ENCODE peak calls at places on chromosome 18, in four cellular contexts. Q is H9, J is IMR-90, O is neuronal stem cell. V is an unnamed sample.
A peak's percentile ranks its signal among the peaks of the same experiment; 100 is the strongest.

GRCh38 chr18:24734058-24734457 is 273.6 kb downstream of the HRH4 start:
- DNase-seq in Q (peak; percentile 46), J (no peak), O (no peak), V (no peak)

GRCh38 chr18:8910186-8910585 is 192.3 kb upstream of the NDUFV2 start:
- DNase-seq in Q (no peak), J (no peak), O (no peak), V (no peak)

GRCh38 chr18:67733094-67733493 is 216.6 kb upstream of the DSEL start:
- DNase-seq in Q (no peak), J (peak; percentile 79), O (no peak), V (no peak)

GRCh38 chr18:8162797-8163196 is 446.4 kb upstream of the RAB12 start:
- DNase-seq in Q (no peak), J (no peak), O (no peak), V (no peak)

GRCh38 chr18:34809697-34810096 is 99.6 kb downstream of the DTNA start:
- DNase-seq in Q (peak; percentile 63), J (peak; percentile 32), O (no peak), V (peak; percentile 19)

GRCh38 chr18:76721207-76721996 is 101.0 kb upstream of the ZNF236 start:
- DNase-seq in Q (no peak), J (no peak), O (no peak), V (no peak)

GRCh38 chr18:6069539-6069938 is 174.2 kb upstream of the TMEM200C start:
- DNase-seq in Q (no peak), J (peak; percentile 4), O (no peak), V (no peak)

GRCh38 chr18:3048121-3048520 is 35.2 kb upstream of the LPIN2 start:
- DNase-seq in Q (no peak), J (no peak), O (no peak), V (no peak)

GRCh38 chr18:28512357-28512756 is 335.4 kb upstream of the CDH2 start:
- DNase-seq in Q (no peak), J (no peak), O (no peak), V (no peak)

GRCh38 chr18:78898635-78899034 is 81.0 kb upstream of the SALL3 start:
- DNase-seq in Q (no peak), J (no peak), O (no peak), V (no peak)

GRCh38 chr18:26082475-26082874 is 7.9 kb downstream of the SS18 start:
- DNase-seq in Q (no peak), J (peak; percentile 65), O (no peak), V (no peak)

GRCh38 chr18:57188851-57189565 is 42.1 kb downstream of the BOD1L2 start:
- DNase-seq in Q (no peak), J (no peak), O (no peak), V (no peak)

GRCh38 chr18:76822510-76823165 is at the start of gene ZNF236:
- DNase-seq in Q (peak; percentile 57), J (peak; percentile 77), O (peak; percentile 77), V (peak; percentile 56)

GRCh38 chr18:53457068-53457467 is 767.4 kb downstream of the MBD2 start:
- DNase-seq in Q (no peak), J (no peak), O (no peak), V (no peak)

GRCh38 chr18:46042571-46043123 is 29.4 kb downstream of the PSTPIP2 start:
- DNase-seq in Q (no peak), J (peak; percentile 52), O (no peak), V (no peak)

GRCh38 chr18:3590096-3590655 is 140.2 kb downstream of the TGIF1 start:
- DNase-seq in Q (no peak), J (no peak), O (no peak), V (peak; percentile 90)

GRCh38 chr18:21141678-21142422 is 30.2 kb upstream of the ROCK1 start:
- DNase-seq in Q (no peak), J (peak; percentile 42), O (no peak), V (no peak)

GRCh38 chr18:63438181-63438580 is 15.9 kb upstream of the VPS4B start:
- DNase-seq in Q (no peak), J (no peak), O (no peak), V (peak; percentile 36)

GRCh38 chr18:28365406-28365805 is 188.5 kb upstream of the CDH2 start:
- DNase-seq in Q (no peak), J (peak; percentile 1), O (no peak), V (peak; percentile 62)

GRCh38 chr18:62877448-62878221 is 162.3 kb downstream of the PHLPP1 start:
- DNase-seq in Q (peak; percentile 42), J (peak; percentile 65), O (peak; percentile 61), V (no peak)

GRCh38 chr18:61554117-61554776 is 221.0 kb downstream of the CDH20 start:
- DNase-seq in Q (no peak), J (no peak), O (no peak), V (no peak)

GRCh38 chr18:46278481-46279465 is 174.6 kb downstream of the HAUS1 start:
- DNase-seq in Q (no peak), J (peak; percentile 74), O (no peak), V (peak; percentile 58)

GRCh38 chr18:1361931-1362330 is 457.3 kb downstream of the ADCYAP1 start:
- DNase-seq in Q (no peak), J (no peak), O (no peak), V (no peak)

GRCh38 chr18:31233550-31234306 is 71.1 kb upstream of the DSC1 start:
- DNase-seq in Q (no peak), J (no peak), O (no peak), V (peak; percentile 62)

GRCh38 chr18:60235164-60235563 is 137.4 kb downstream of the MC4R start:
- DNase-seq in Q (no peak), J (no peak), O (no peak), V (peak; percentile 90)

DNA sequence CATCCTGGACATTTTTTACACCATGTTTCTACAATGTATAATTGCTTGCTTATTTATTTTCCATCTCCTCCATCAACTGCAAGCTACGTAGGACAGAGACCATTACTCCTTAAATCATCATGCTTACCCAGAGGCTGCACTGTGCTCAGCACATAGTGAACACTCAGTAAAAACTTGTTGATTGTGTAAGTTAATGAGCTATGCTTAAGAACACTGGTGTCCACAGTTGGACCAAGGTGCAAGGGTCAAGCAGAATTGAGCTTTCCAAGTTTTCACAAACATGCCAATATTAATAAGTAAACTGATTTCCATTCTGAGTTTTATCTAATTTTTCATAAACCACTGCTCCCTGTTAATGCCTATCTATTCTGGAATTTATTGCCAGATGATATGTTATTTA is 464.2 kb upstream of the TCF4 start:
- DNase-seq in Q (no peak), J (no peak), O (no peak), V (no peak)
- H3K27me3 ChIP-seq in Q (no peaks in the 10 kb centered on the region), J (no peaks in the 10 kb centered on the region), O (no peaks in the 10 kb centered on the region), V (no peaks in the 10 kb centered on the region)

GRCh38 chr18:79964330-79965118 is at the start of gene HSBP1L1:
- DNase-seq in Q (peak; percentile 75), J (no peak), O (peak; percentile 56), V (peak; percentile 91)
- H3K14ac ChIP-seq in Q (no peak within 1 kb of the TSS), J (peak within 1 kb of the TSS; percentile 97), O (peak within 1 kb of the TSS; percentile 99), V (peak within 1 kb of the TSS; percentile 95)

GRCh38 chr18:13797157-13797611 is 26.8 kb upstream of the MC5R start:
- DNase-seq in Q (no peak), J (no peak), O (no peak), V (peak; percentile 75)

GRCh38 chr18:13800505-13801259 is 23.3 kb upstream of the MC5R start:
- DNase-seq in Q (peak; percentile 76), J (peak; percentile 18), O (peak; percentile 32), V (peak; percentile 64)

GRCh38 chr18:13799396-13799795 is 24.6 kb upstream of the MC5R start:
- DNase-seq in Q (no peak), J (no peak), O (no peak), V (no peak)

GRCh38 chr18:13793819-13794218 is 30.1 kb upstream of the MC5R start:
- DNase-seq in Q (peak; percentile 41), J (no peak), O (no peak), V (no peak)

GRCh38 chr18:13796515-13796914 is 27.4 kb upstream of the MC5R start:
- DNase-seq in Q (no peak), J (no peak), O (no peak), V (no peak)
- H3K27me3 ChIP-seq in Q (no peaks in the 10 kb centered on the region), J (peaks cover 7% of the 10 kb centered on the region), O (peaks cover 28% of the 10 kb centered on the region), V (no peaks in the 10 kb centered on the region)

DNA sequence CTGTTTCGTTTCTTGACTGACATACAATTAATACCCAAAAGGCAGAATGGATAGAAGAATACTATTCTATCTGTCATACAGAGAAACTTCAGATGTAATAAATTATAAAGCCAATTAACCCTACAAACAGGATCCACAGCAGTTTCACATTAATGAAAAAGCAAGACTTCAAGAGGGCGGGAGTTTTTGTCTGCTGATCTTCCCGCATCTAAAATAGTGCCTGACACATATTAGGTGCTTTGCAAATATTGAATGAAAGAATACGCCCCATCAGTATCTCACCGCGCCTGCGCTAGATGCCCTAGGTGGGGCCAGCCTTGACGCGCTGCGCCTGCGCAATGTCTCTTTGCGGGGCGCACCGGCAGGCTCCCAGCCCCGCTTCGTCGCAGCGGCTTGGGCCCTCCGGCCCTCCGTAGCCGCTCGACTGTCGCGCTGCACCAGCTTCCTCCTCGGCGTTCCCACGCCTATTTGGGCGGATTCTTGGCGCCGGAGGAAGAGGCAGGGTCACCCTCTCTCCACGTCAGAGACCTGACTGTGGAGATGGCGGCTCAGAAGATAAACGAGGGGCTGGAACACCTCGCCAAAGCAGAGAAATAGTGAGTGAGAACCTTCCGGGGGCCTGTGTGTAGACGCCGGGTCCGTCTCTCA is at the start of gene NAPG:
- DNase-seq in Q (peak; percentile 93), J (peak; percentile 92), O (peak; percentile 79), V (peak; percentile 96)
- H3K14ac ChIP-seq in Q (peak within 1 kb of the TSS; percentile 25), J (peak within 1 kb of the TSS; percentile 86), O (no peak within 1 kb of the TSS), V (peak within 1 kb of the TSS; percentile 45)